ENCODE peak calls at places on chromosomes 6 and 20, in four cellular contexts. B is Peyer's patch, R is lower lobe of right lung, O is tibial artery. A is an unnamed sample.

GRCh38 chr6:156864557-156864956 is 87.4 kb downstream of the ARID1B start:
- DNase-seq in B (no peak), R (no peak), O (no peak), A (no peak)

GRCh38 chr20:6696001-6696400 is 71.5 kb upstream of the BMP2 start:
- DNase-seq in B (no peak), R (no peak), O (no peak), A (no peak)

GRCh38 chr6:67009818-67010217 is 1302.8 kb upstream of the EYS start:
- DNase-seq in B (no peak), R (no peak), O (no peak), A (no peak)

GRCh38 chr20:44231713-44232468 is 15.2 kb upstream of the GDAP1L1 start:
- DNase-seq in B (no peak), R (no peak), O (no peak), A (no peak)

GRCh38 chr6:109296305-109296915 is 85.9 kb downstream of the CD164 start:
- DNase-seq in B (peak; percentile 59), R (no peak), O (no peak), A (no peak)

GRCh38 chr6:19929312-19929711 is 92.1 kb downstream of the ID4 start:
- DNase-seq in B (no peak), R (no peak), O (no peak), A (no peak)

GRCh38 chr6:149723771-149724417 is 6.0 kb upstream of the LATS1 start:
- DNase-seq in B (peak; percentile 77), R (no peak), O (peak; percentile 57), A (no peak)

GRCh38 chr20:34954905-34955231 is 738 bp downstream of the GSS start:
- DNase-seq in B (no peak), R (no peak), O (no peak), A (no peak)

GRCh38 chr20:1323830-1324597 is 4.9 kb downstream of the SDCBP2 start:
- DNase-seq in B (peak; percentile 43), R (no peak), O (no peak), A (no peak)

GRCh38 chr20:38167851-38168760 is 3.0 kb upstream of the TGM2 start:
- DNase-seq in B (peak; percentile 70), R (peak; percentile 82), O (peak; percentile 86), A (peak; percentile 77)

GRCh38 chr6:113281014-113281810 is 575.9 kb upstream of the MARCKS start:
- DNase-seq in B (no peak), R (no peak), O (no peak), A (peak; percentile 39)

GRCh38 chr20:56522311-56522710 is 2.2 kb upstream of the FAM209A start:
- DNase-seq in B (no peak), R (no peak), O (no peak), A (no peak)

GRCh38 chr20:62876826-62877728 is 15.5 kb upstream of the TCFL5 start:
- DNase-seq in B (peak; percentile 61), R (no peak), O (peak; percentile 83), A (no peak)

GRCh38 chr6:125123468-125124249 is 29.9 kb upstream of the TPD52L1 start:
- DNase-seq in B (no peak), R (no peak), O (no peak), A (no peak)

GRCh38 chr20:59032713-59033059 is 551 bp upstream of the ATP5F1E start:
- DNase-seq in B (no peak), R (no peak), O (no peak), A (no peak)

GRCh38 chr20:57188576-57189079 is 77.8 kb downstream of the BMP7 start:
- DNase-seq in B (no peak), R (no peak), O (no peak), A (no peak)

GRCh38 chr6:43770417-43771209 is 602 bp downstream of the VEGFA start:
- DNase-seq in B (peak; percentile 74), R (peak; percentile 85), O (peak; percentile 70), A (no peak)

GRCh38 chr6:156627524-156627923 is 149.7 kb upstream of the ARID1B start:
- DNase-seq in B (no peak), R (no peak), O (no peak), A (no peak)

GRCh38 chr20:46315311-46315710 is 7.0 kb upstream of the CDH22 start:
- DNase-seq in B (no peak), R (no peak), O (no peak), A (no peak)

GRCh38 chr6:140082867-140083297 is 708.4 kb upstream of the CITED2 start:
- DNase-seq in B (no peak), R (no peak), O (no peak), A (no peak)

GRCh38 chr20:47785900-47786762 is 850 bp upstream of the SULF2 start:
- DNase-seq in B (peak; percentile 67), R (no peak), O (peak; percentile 64), A (no peak)

GRCh38 chr6:125668071-125668470 is 81.4 kb upstream of the HEY2 start:
- DNase-seq in B (no peak), R (no peak), O (no peak), A (no peak)

GRCh38 chr6:167679791-167680604 is 146.7 kb upstream of the AFDN start:
- DNase-seq in B (no peak), R (no peak), O (no peak), A (no peak)

GRCh38 chr20:62617711-62618483 is 24.4 kb upstream of the SLCO4A1 start:
- DNase-seq in B (peak; percentile 78), R (peak; percentile 81), O (peak; percentile 77), A (no peak)

GRCh38 chr6:21208796-21209186 is 384.8 kb upstream of the SOX4 start:
- DNase-seq in B (no peak), R (no peak), O (no peak), A (no peak)

GRCh38 chr20:47336013-47336754 is 20.3 kb downstream of the ZMYND8 start:
- DNase-seq in B (no peak), R (no peak), O (peak; percentile 62), A (peak; percentile 66)

GRCh38 chr6:147418523-147418922 is 90.0 kb upstream of the SAMD5 start:
- DNase-seq in B (no peak), R (no peak), O (no peak), A (no peak)

GRCh38 chr6:81718126-81718525 is 34.4 kb downstream of the TENT5A start:
- DNase-seq in B (no peak), R (no peak), O (no peak), A (no peak)

GRCh38 chr6:41780623-41781301 is at the start of gene PRICKLE4:
- DNase-seq in B (peak; percentile 55), R (peak; percentile 71), O (peak; percentile 42), A (no peak)

GRCh38 chr6:111890981-111891380 is 17.7 kb upstream of the FYN start:
- DNase-seq in B (no peak), R (no peak), O (no peak), A (no peak)

GRCh38 chr20:11350126-11351005 is 567.3 kb upstream of the BTBD3 start:
- DNase-seq in B (no peak), R (no peak), O (peak; percentile 27), A (peak; percentile 3)

GRCh38 chr20:33933469-33933909 is 60.2 kb upstream of the RALY start:
- DNase-seq in B (peak; percentile 74), R (peak; percentile 61), O (peak; percentile 55), A (no peak)
- TF ChIP-seq CTCF in B (no peak), R (peak; percentile 52), O (peak; percentile 57), A (peak; percentile 49)

DNA sequence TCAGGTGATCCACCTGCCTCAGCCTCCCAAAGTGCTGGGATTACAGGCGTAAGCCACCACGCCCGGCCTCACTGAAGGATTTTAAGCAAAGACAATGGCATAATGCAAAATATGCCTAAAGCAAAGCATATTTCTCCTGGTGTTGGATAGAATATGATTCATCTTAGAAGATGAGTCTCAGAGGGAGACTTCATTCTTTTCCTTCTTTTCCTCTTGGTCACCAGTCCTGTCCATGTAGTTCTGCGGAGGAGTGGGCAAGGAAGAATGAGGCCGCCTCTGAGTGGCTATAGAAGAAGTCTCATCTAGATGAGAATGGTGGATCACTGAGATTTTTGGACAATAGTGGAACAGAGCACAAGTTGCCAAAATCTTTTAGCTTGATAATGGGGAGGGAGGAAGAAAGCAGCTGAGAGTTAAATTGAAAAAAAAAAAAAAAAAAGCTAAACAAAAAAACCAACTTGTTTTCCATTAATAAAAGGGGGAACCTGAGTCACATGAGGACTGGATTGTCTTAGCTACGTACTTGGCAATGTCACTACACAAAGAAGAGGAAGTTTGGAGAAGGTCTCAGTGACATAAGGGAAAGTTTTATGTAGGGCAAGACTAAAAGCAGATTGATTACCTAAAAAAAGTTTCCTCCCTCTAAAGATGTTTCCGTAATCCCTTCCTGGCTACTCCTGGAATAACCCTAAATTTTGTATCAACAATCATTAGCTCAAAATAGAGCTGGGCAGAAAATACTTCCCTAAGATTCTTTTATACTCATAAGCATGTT is 5.9 kb downstream of the CD83 start:
- DNase-seq in B (no peak), R (no peak), O (no peak), A (no peak)
- H3K4me3 ChIP-seq in B (no peak overlapping the region), R (no peak overlapping the region), O (no peak overlapping the region), A (no peak overlapping the region)

DNA sequence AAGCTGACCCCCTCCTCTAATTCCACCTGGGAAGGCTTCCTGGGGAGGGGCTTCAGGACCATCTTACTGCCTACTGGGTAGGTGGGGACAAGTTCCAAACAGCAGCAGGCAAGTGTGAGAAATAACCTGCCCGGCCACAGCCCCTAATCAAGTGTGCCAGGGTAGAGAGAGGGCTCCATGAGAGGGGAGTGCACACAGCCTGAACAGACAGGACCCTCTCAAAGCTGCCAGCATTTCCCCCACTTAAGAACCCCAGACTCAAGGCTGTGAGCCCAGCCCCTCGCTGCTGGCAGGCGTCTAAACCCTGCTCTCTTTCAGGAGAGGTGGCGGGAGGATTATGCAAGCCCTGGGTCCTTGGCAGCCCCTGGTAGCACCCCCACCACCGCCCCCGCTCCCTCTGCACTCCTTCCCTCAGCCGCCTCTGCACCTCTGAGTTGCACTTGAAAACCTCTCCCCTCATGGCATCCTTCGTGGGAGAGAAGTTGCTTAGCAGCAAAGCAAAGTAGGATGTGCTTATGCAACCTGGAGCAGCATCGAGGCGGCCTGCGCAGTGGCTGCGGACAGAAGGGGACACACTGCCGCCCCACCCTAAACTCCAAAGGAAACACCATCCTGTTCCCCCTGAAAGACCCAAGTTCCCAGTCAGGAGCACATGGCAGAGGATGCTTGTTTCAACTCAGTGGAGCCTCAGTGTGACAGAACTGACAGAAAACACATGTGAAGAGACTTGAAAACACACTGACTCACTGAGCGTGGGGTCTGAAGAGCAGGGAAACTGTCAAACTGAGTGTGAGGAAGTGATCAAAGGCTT is 10.5 kb downstream of the DDRGK1 start:
- DNase-seq in B (no peak), R (peak; percentile 20), O (no peak), A (no peak)
- H3K36me3 ChIP-seq in B (no peaks in the 10 kb centered on the region), R (peaks cover 95% of the 10 kb centered on the region), O (peaks cover 73% of the 10 kb centered on the region), A (peaks cover 42% of the 10 kb centered on the region)

GRCh38 chr6:69867075-69867911 is 937 bp downstream of the COL19A1 start:
- DNase-seq in B (peak; percentile 81), R (peak; percentile 72), O (peak; percentile 41), A (no peak)
- TF ChIP-seq CTCF in B (no peak), R (no peak), O (peak; percentile 36), A (peak; percentile 12)

A was measured in BJ.